ENCODE peak calls at places on chromosomes 1 and 21, in seven cellular contexts. T, X, E, H, J, S and Z are unnamed samples.

GRCh38 chr1:200021537-200022238 is 5.8 kb upstream of the NR5A2 start:
- DNase-seq in X (no peak), H (no peak), T (no peak), S (no peak), E (no peak), J (no peak), Z (no peak)

GRCh38 chr1:90434460-90434859 is 282.6 kb downstream of the BARHL2 start:
- DNase-seq in E (no peak), T (no peak), X (no peak), H (no peak), J (no peak), S (no peak), Z (no peak)

GRCh38 chr1:25765152-25765909 is 34.7 kb upstream of the SELENON start:
- DNase-seq in T (no peak), X (no peak), J (no peak), S (no peak), E (no peak), H (no peak), Z (no peak)

GRCh38 chr1:198295186-198295585 is 138.4 kb downstream of the NEK7 start:
- DNase-seq in X (no peak), E (no peak), S (no peak), T (no peak), J (no peak), H (no peak), Z (no peak)

GRCh38 chr1:200968469-200969410 is 54.8 kb downstream of the KIF21B start:
- DNase-seq in H (no peak), S (no peak), E (no peak), J (no peak), X (no peak), T (no peak), Z (no peak)

GRCh38 chr21:44870748-44871495 is 2.6 kb downstream of the PTTG1IP start:
- DNase-seq in X (no peak), T (no peak), E (peak), S (no peak), J (peak), H (no peak), Z (no peak)

GRCh38 chr1:31798433-31799195 is 17.2 kb downstream of the SPOCD1 start:
- DNase-seq in H (no peak), J (peak), S (no peak), E (no peak), T (peak), X (no peak), Z (peak)

GRCh38 chr1:153677718-153678518 is 570 bp upstream of the NPR1 start:
- DNase-seq in H (peak), S (peak), J (no peak), E (no peak), T (no peak), X (no peak), Z (peak)

GRCh38 chr21:31099122-31099521 is 60.8 kb upstream of the KRTAP19-8 start:
- DNase-seq in T (no peak), H (no peak), J (no peak), S (no peak), E (no peak), X (no peak), Z (no peak)

GRCh38 chr1:229169399-229169798 is 101.5 kb upstream of the RAB4A start:
- DNase-seq in X (no peak), J (no peak), T (no peak), S (no peak), H (no peak), E (no peak), Z (no peak)

GRCh38 chr1:182600745-182601415 is 3.3 kb downstream of the RGS16 start:
- DNase-seq in T (no peak), S (no peak), J (no peak), X (no peak), H (no peak), E (no peak), Z (no peak)

GRCh38 chr1:175192111-175192629 is 406 bp downstream of the KIAA0040 start:
- DNase-seq in T (no peak), S (peak), E (no peak), X (peak), H (peak), J (no peak), Z (peak)

GRCh38 chr21:34884346-34884929 is 164.7 kb downstream of the RUNX1 start:
- DNase-seq in H (no peak), E (no peak), J (no peak), S (no peak), X (no peak), T (no peak), Z (no peak)

GRCh38 chr1:167137285-167138192 is 43.7 kb downstream of the STYXL2 start:
- DNase-seq in H (no peak), J (no peak), X (no peak), S (no peak), T (no peak), E (no peak), Z (no peak)

GRCh38 chr1:226737819-226738420 is 1.2 kb downstream of the ITPKB start:
- DNase-seq in X (peak), T (no peak), H (peak), J (no peak), E (peak), S (peak), Z (peak)

GRCh38 chr1:37797750-37798345 is 4.2 kb downstream of the MANEAL start:
- DNase-seq in J (peak), X (no peak), E (no peak), S (no peak), T (peak), H (no peak), Z (no peak)

GRCh38 chr1:118081387-118081786 is 103.6 kb downstream of the SPAG17 start:
- DNase-seq in E (no peak), J (no peak), T (no peak), X (no peak), S (no peak), H (peak), Z (no peak)

GRCh38 chr1:68231627-68232303 is 558 bp downstream of the WLS start:
- DNase-seq in J (peak), X (no peak), H (peak), S (no peak), T (peak), E (no peak), Z (no peak)

GRCh38 chr1:3821004-3821933 is 25.0 kb upstream of the LRRC47 start:
- DNase-seq in J (no peak), X (no peak), S (no peak), H (no peak), E (no peak), T (peak), Z (no peak)

GRCh38 chr1:212688338-212689047 is 11.1 kb downstream of the BATF3 start:
- DNase-seq in T (no peak), E (no peak), S (no peak), J (no peak), H (no peak), X (no peak), Z (no peak)

GRCh38 chr1:219900201-219900600 is 28.2 kb downstream of the SLC30A10 start:
- DNase-seq in H (no peak), E (no peak), T (peak), S (no peak), X (no peak), J (peak), Z (no peak)

GRCh38 chr1:28865997-28866650 is 48.2 kb upstream of the EPB41 start:
- DNase-seq in T (no peak), S (no peak), X (no peak), J (no peak), H (no peak), E (no peak), Z (no peak)

GRCh38 chr1:17819129-17819802 is 64.1 kb downstream of the ACTL8 start:
- DNase-seq in T (no peak), J (no peak), H (no peak), S (no peak), E (no peak), X (no peak), Z (no peak)

GRCh38 chr1:213564215-213564659 is 423.5 kb upstream of the PROX1 start:
- DNase-seq in J (no peak), T (no peak), S (no peak), X (no peak), H (peak), E (no peak), Z (no peak)

GRCh38 chr1:220784751-220785150 is 2.0 kb upstream of the MTARC1 start:
- DNase-seq in X (no peak), E (no peak), T (no peak), J (no peak), S (no peak), H (no peak), Z (no peak)

GRCh38 chr1:93448292-93448982 is 519 bp downstream of the FNBP1L start:
- DNase-seq in X (no peak), T (no peak), S (no peak), E (peak), J (peak), H (no peak), Z (peak)

GRCh38 chr1:201302168-201302896 is 19.0 kb downstream of the PKP1 start:
- DNase-seq in T (no peak), H (no peak), X (no peak), S (no peak), E (no peak), J (no peak), Z (no peak)

GRCh38 chr1:184069675-184070074 is 18.1 kb downstream of the TSEN15 start:
- DNase-seq in H (no peak), J (no peak), X (no peak), T (no peak), S (no peak), E (no peak), Z (no peak)

GRCh38 chr1:94919241-94920030 is 7.5 kb downstream of the CNN3 start:
- DNase-seq in T (no peak), S (no peak), E (no peak), J (no peak), H (no peak), X (no peak), Z (no peak)

GRCh38 chr1:192474080-192474683 is 101.4 kb upstream of the RGS1 start:
- DNase-seq in T (no peak), J (no peak), E (no peak), S (no peak), X (no peak), H (peak), Z (no peak)

GRCh38 chr1:171468120-171468790 is 17.1 kb upstream of the PRRC2C start:
- DNase-seq in E (no peak), S (no peak), H (no peak), X (peak), J (peak), T (no peak), Z (no peak)

GRCh38 chr1:34876406-34876805 is 16.9 kb upstream of the SMIM12 start:
- DNase-seq in E (no peak), T (no peak), H (no peak), J (no peak), S (no peak), X (no peak), Z (no peak)

GRCh38 chr1:62038594-62039284 is 155.9 kb upstream of the L1TD1 start:
- DNase-seq in S (no peak), H (no peak), T (no peak), J (no peak), X (no peak), E (no peak), Z (no peak)

GRCh38 chr1:169538998-169539871 is 47.0 kb downstream of the F5 start:
- DNase-seq in E (no peak), H (no peak), X (no peak), J (peak), T (peak), S (no peak), Z (no peak)